ENCODE peak calls at places on chromosomes 16 and 17, in ten cellular contexts. One of them, this sample, is unnamed.

GRCh38 chr17:33594000-33594399 is 300.9 kb upstream of the ASIC2 start:
- DNase-seq in cardiac muscle cell: no peak
- DNase-seq in left ventricle myocardium inferior: no peak
- DNase-seq in HFFc6: no peak
- DNase-seq in fibroblast of lung: no peak
- DNase-seq in A549: no peak
- DNase-seq in left lung: no peak
- DNase-seq in endothelial cell: no peak
- DNase-seq in right lobe of liver: no peak
- DNase-seq in fibroblast of the aortic adventitia: no peak
- DNase-seq in this sample: no peak

GRCh38 chr16:58678716-58679115 is 5.9 kb downstream of the SLC38A7 start:
- DNase-seq in cardiac muscle cell: peak
- DNase-seq in left ventricle myocardium inferior: peak
- DNase-seq in HFFc6: peak
- DNase-seq in endothelial cell: no peak
- DNase-seq in fibroblast of lung: no peak
- DNase-seq in right lobe of liver: peak
- DNase-seq in fibroblast of the aortic adventitia: peak
- DNase-seq in A549: peak
- DNase-seq in left lung: no peak
- DNase-seq in this sample: no peak

GRCh38 chr17:76523084-76524037 is 14.1 kb downstream of the CYGB start:
- DNase-seq in A549: peak
- DNase-seq in endothelial cell: peak
- DNase-seq in cardiac muscle cell: peak
- DNase-seq in HFFc6: peak
- DNase-seq in left ventricle myocardium inferior: peak
- DNase-seq in fibroblast of lung: peak
- DNase-seq in right lobe of liver: peak
- DNase-seq in left lung: peak
- DNase-seq in fibroblast of the aortic adventitia: peak
- DNase-seq in this sample: peak

GRCh38 chr17:1905190-1905919 is 75.5 kb downstream of the RPA1 start:
- DNase-seq in left ventricle myocardium inferior: no peak
- DNase-seq in right lobe of liver: peak
- DNase-seq in cardiac muscle cell: no peak
- DNase-seq in HFFc6: no peak
- DNase-seq in fibroblast of lung: peak
- DNase-seq in endothelial cell: no peak
- DNase-seq in A549: no peak
- DNase-seq in left lung: no peak
- DNase-seq in fibroblast of the aortic adventitia: no peak
- DNase-seq in this sample: peak

GRCh38 chr16:48740964-48741363 is 131.0 kb upstream of the N4BP1 start:
- DNase-seq in cardiac muscle cell: no peak
- DNase-seq in fibroblast of lung: no peak
- DNase-seq in left lung: no peak
- DNase-seq in HFFc6: no peak
- DNase-seq in left ventricle myocardium inferior: no peak
- DNase-seq in right lobe of liver: no peak
- DNase-seq in fibroblast of the aortic adventitia: no peak
- DNase-seq in A549: no peak
- DNase-seq in endothelial cell: no peak
- DNase-seq in this sample: no peak

GRCh38 chr16:68347605-68348004 is 36.8 kb downstream of the PRMT7 start:
- DNase-seq in fibroblast of the aortic adventitia: no peak
- DNase-seq in A549: no peak
- DNase-seq in HFFc6: no peak
- DNase-seq in cardiac muscle cell: no peak
- DNase-seq in left ventricle myocardium inferior: no peak
- DNase-seq in left lung: no peak
- DNase-seq in right lobe of liver: no peak
- DNase-seq in endothelial cell: no peak
- DNase-seq in fibroblast of lung: no peak
- DNase-seq in this sample: no peak

GRCh38 chr16:49096191-49096945 is 185.3 kb downstream of the CBLN1 start:
- DNase-seq in fibroblast of the aortic adventitia: no peak
- DNase-seq in cardiac muscle cell: no peak
- DNase-seq in fibroblast of lung: no peak
- DNase-seq in A549: no peak
- DNase-seq in right lobe of liver: no peak
- DNase-seq in left ventricle myocardium inferior: no peak
- DNase-seq in endothelial cell: no peak
- DNase-seq in left lung: no peak
- DNase-seq in HFFc6: no peak
- DNase-seq in this sample: no peak

GRCh38 chr16:65202461-65202860 is 80.6 kb upstream of the CDH11 start:
- DNase-seq in right lobe of liver: no peak
- DNase-seq in HFFc6: peak
- DNase-seq in fibroblast of lung: peak
- DNase-seq in A549: no peak
- DNase-seq in left ventricle myocardium inferior: no peak
- DNase-seq in cardiac muscle cell: no peak
- DNase-seq in endothelial cell: no peak
- DNase-seq in left lung: no peak
- DNase-seq in fibroblast of the aortic adventitia: peak
- DNase-seq in this sample: no peak

GRCh38 chr16:86227041-86227440 is 283.3 kb upstream of the FOXF1 start:
- DNase-seq in fibroblast of the aortic adventitia: no peak
- DNase-seq in endothelial cell: no peak
- DNase-seq in left ventricle myocardium inferior: no peak
- DNase-seq in right lobe of liver: no peak
- DNase-seq in HFFc6: no peak
- DNase-seq in A549: no peak
- DNase-seq in left lung: peak
- DNase-seq in cardiac muscle cell: no peak
- DNase-seq in fibroblast of lung: no peak
- DNase-seq in this sample: no peak

GRCh38 chr16:8874388-8874787 is 5.6 kb upstream of the CARHSP1 start:
- DNase-seq in left ventricle myocardium inferior: no peak
- DNase-seq in cardiac muscle cell: peak
- DNase-seq in A549: no peak
- DNase-seq in fibroblast of lung: no peak
- DNase-seq in left lung: no peak
- DNase-seq in HFFc6: no peak
- DNase-seq in endothelial cell: no peak
- DNase-seq in right lobe of liver: no peak
- DNase-seq in fibroblast of the aortic adventitia: peak
- DNase-seq in this sample: no peak

GRCh38 chr16:8877894-8878522 is 4.1 kb upstream of the LITAFD start:
- DNase-seq in fibroblast of lung: no peak
- DNase-seq in HFFc6: no peak
- DNase-seq in left ventricle myocardium inferior: no peak
- DNase-seq in cardiac muscle cell: no peak
- DNase-seq in endothelial cell: no peak
- DNase-seq in right lobe of liver: no peak
- DNase-seq in fibroblast of the aortic adventitia: no peak
- DNase-seq in A549: no peak
- DNase-seq in left lung: no peak
- DNase-seq in this sample: no peak

GRCh38 chr16:8882041-8882617 is at the start of gene LITAFD:
- DNase-seq in left ventricle myocardium inferior: no peak
- DNase-seq in right lobe of liver: peak
- DNase-seq in fibroblast of the aortic adventitia: no peak
- DNase-seq in endothelial cell: no peak
- DNase-seq in left lung: no peak
- DNase-seq in fibroblast of lung: no peak
- DNase-seq in A549: no peak
- DNase-seq in cardiac muscle cell: no peak
- DNase-seq in HFFc6: no peak
- DNase-seq in this sample: no peak

GRCh38 chr16:8880839-8881510 is 1.2 kb upstream of the LITAFD start:
- DNase-seq in cardiac muscle cell: no peak
- DNase-seq in fibroblast of lung: no peak
- DNase-seq in left ventricle myocardium inferior: no peak
- DNase-seq in A549: no peak
- DNase-seq in HFFc6: no peak
- DNase-seq in right lobe of liver: peak
- DNase-seq in fibroblast of the aortic adventitia: no peak
- DNase-seq in endothelial cell: no peak
- DNase-seq in left lung: no peak
- DNase-seq in this sample: no peak

GRCh38 chr16:8878523-8878911 is 3.6 kb upstream of the LITAFD start:
- DNase-seq in A549: peak
- DNase-seq in HFFc6: peak
- DNase-seq in left ventricle myocardium inferior: no peak
- DNase-seq in cardiac muscle cell: peak
- DNase-seq in fibroblast of lung: peak
- DNase-seq in fibroblast of the aortic adventitia: peak
- DNase-seq in endothelial cell: no peak
- DNase-seq in right lobe of liver: no peak
- DNase-seq in left lung: no peak
- DNase-seq in this sample: no peak
- TF ChIP-seq CTCF in A549: no peak
- TF ChIP-seq CTCF in HFFc6: no peak
- TF ChIP-seq CTCF in left ventricle myocardium inferior: no peak
- TF ChIP-seq CTCF in cardiac muscle cell: no peak
- TF ChIP-seq CTCF in fibroblast of lung: no peak
- TF ChIP-seq CTCF in fibroblast of the aortic adventitia: no peak
- TF ChIP-seq CTCF in endothelial cell: no peak
- TF ChIP-seq CTCF in right lobe of liver: no peak
- TF ChIP-seq CTCF in left lung: no peak
- TF ChIP-seq CTCF in this sample: no peak

GRCh38 chr17:65099941-65100315 is 37.2 kb upstream of the RGS9 start:
- DNase-seq in HFFc6: peak
- DNase-seq in A549: peak
- DNase-seq in right lobe of liver: no peak
- DNase-seq in cardiac muscle cell: peak
- DNase-seq in fibroblast of the aortic adventitia: peak
- DNase-seq in fibroblast of lung: peak
- DNase-seq in endothelial cell: no peak
- DNase-seq in left ventricle myocardium inferior: peak
- DNase-seq in left lung: peak
- DNase-seq in this sample: no peak
- TF ChIP-seq CTCF in HFFc6: no peak
- TF ChIP-seq CTCF in A549: no peak
- TF ChIP-seq CTCF in right lobe of liver: no peak
- TF ChIP-seq CTCF in cardiac muscle cell: no peak
- TF ChIP-seq CTCF in fibroblast of the aortic adventitia: no peak
- TF ChIP-seq CTCF in fibroblast of lung: no peak
- TF ChIP-seq CTCF in endothelial cell: no peak
- TF ChIP-seq CTCF in left ventricle myocardium inferior: no peak
- TF ChIP-seq CTCF in left lung: no peak
- TF ChIP-seq CTCF in this sample: no peak

GRCh38 chr16:47144559-47144877 is 773 bp upstream of the NETO2 start:
- DNase-seq in right lobe of liver: no peak
- DNase-seq in left ventricle myocardium inferior: no peak
- DNase-seq in fibroblast of lung: no peak
- DNase-seq in fibroblast of the aortic adventitia: no peak
- DNase-seq in cardiac muscle cell: no peak
- DNase-seq in endothelial cell: no peak
- DNase-seq in A549: no peak
- DNase-seq in HFFc6: no peak
- DNase-seq in left lung: no peak
- DNase-seq in this sample: no peak

GRCh38 chr16:47143677-47144558 is at the start of gene NETO2:
- DNase-seq in HFFc6: peak
- DNase-seq in left lung: peak
- DNase-seq in endothelial cell: peak
- DNase-seq in right lobe of liver: peak
- DNase-seq in left ventricle myocardium inferior: peak
- DNase-seq in cardiac muscle cell: peak
- DNase-seq in fibroblast of lung: peak
- DNase-seq in A549: peak
- DNase-seq in fibroblast of the aortic adventitia: peak
- DNase-seq in this sample: peak

GRCh38 chr16:47142469-47143328 is 1.0 kb downstream of the NETO2 start:
- DNase-seq in A549: peak
- DNase-seq in cardiac muscle cell: peak
- DNase-seq in fibroblast of the aortic adventitia: peak
- DNase-seq in fibroblast of lung: peak
- DNase-seq in right lobe of liver: peak
- DNase-seq in endothelial cell: no peak
- DNase-seq in left ventricle myocardium inferior: peak
- DNase-seq in HFFc6: peak
- DNase-seq in left lung: peak
- DNase-seq in this sample: peak

GRCh38 chr16:47141773-47142468 is 1.8 kb downstream of the NETO2 start:
- DNase-seq in A549: peak
- DNase-seq in fibroblast of lung: peak
- DNase-seq in fibroblast of the aortic adventitia: peak
- DNase-seq in cardiac muscle cell: peak
- DNase-seq in right lobe of liver: peak
- DNase-seq in left ventricle myocardium inferior: peak
- DNase-seq in HFFc6: peak
- DNase-seq in left lung: peak
- DNase-seq in endothelial cell: peak
- DNase-seq in this sample: peak

DNA sequence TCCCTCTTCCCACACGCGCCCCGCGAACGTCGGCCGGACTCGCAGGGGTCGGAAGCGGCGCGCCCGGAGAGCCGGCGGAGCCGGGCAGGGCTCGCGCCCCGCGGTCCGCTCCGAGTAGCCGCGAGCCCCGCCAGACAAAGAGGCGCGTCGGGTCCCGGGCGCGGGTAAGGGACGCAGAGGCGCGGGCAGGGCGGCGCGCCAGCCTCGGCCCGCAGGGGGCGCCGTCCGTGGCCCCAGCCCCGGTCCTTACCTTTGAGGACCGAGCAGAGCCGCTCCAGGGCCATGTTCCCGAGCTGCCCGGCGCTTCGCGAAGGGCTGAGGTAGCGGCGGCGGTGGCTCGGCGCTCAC is 442 bp downstream of the NETO2 start:
- DNase-seq in endothelial cell: peak
- DNase-seq in A549: peak
- DNase-seq in cardiac muscle cell: peak
- DNase-seq in fibroblast of the aortic adventitia: peak
- DNase-seq in left lung: peak
- DNase-seq in left ventricle myocardium inferior: peak
- DNase-seq in fibroblast of lung: peak
- DNase-seq in HFFc6: peak
- DNase-seq in right lobe of liver: peak
- DNase-seq in this sample: peak
- TF ChIP-seq CTCF in endothelial cell: peak
- TF ChIP-seq CTCF in A549: peak
- TF ChIP-seq CTCF in cardiac muscle cell: peak
- TF ChIP-seq CTCF in fibroblast of the aortic adventitia: peak
- TF ChIP-seq CTCF in left lung: peak
- TF ChIP-seq CTCF in left ventricle myocardium inferior: peak
- TF ChIP-seq CTCF in fibroblast of lung: peak
- TF ChIP-seq CTCF in HFFc6: peak
- TF ChIP-seq CTCF in right lobe of liver: peak
- TF ChIP-seq CTCF in this sample: peak

DNA sequence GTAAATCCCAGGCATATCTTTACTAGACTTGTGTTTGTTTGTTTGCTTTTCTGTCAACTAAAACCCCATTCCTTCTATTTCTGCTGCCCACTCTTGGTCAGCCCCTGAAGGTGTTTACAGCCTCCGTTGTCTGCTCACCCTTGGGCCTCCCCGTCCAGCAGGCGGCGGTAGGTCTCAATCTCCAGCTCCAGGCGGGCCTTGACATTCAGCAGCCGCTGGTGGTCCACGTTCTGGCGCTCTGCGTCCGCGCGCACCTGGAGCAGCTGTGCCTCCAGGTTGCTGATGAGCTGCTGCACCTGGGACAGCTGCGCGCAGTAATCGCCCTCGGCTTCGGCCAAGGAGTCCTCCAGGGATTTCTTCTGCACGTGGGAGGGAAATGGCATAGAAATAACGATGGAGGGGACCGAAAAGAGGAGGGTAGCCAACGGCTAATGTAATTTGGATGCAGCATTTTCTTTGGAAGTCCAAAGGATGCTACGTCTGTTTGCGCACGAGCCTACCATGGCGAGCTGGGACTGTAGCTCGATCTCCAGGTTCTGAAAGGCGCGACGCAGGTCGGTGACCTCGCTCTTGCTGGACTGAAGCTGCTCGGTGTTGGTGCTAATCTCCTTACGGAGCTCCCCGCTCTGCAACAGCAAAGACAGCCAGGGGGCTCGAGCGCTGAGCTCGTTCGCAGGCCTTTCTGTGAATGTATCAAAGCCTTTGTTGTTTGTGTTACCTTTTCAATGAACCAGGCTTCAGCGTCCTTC is 3.9 kb downstream of the KRT12 start:
- DNase-seq in left ventricle myocardium inferior: no peak
- DNase-seq in HFFc6: no peak
- DNase-seq in fibroblast of the aortic adventitia: no peak
- DNase-seq in fibroblast of lung: peak
- DNase-seq in A549: no peak
- DNase-seq in left lung: no peak
- DNase-seq in right lobe of liver: no peak
- DNase-seq in cardiac muscle cell: peak
- DNase-seq in endothelial cell: peak
- DNase-seq in this sample: peak
- TF ChIP-seq CTCF in left ventricle myocardium inferior: no peak
- TF ChIP-seq CTCF in HFFc6: peak
- TF ChIP-seq CTCF in fibroblast of the aortic adventitia: no peak
- TF ChIP-seq CTCF in fibroblast of lung: peak
- TF ChIP-seq CTCF in A549: no peak
- TF ChIP-seq CTCF in left lung: no peak
- TF ChIP-seq CTCF in right lobe of liver: no peak
- TF ChIP-seq CTCF in cardiac muscle cell: peak
- TF ChIP-seq CTCF in endothelial cell: peak
- TF ChIP-seq CTCF in this sample: peak

This sample was measured in nephron progenitor cell.